ENCODE peak calls at places on chromosome 3, in seven cellular contexts. One of them, this sample, is unnamed.

GRCh38 chr3:141782386-141782932 is 19.3 kb downstream of the GRK7 start:
- DNase-seq in breast epithelium: no peak
- DNase-seq in keratinocyte: no peak
- DNase-seq in transverse colon: no peak
- DNase-seq in IMR-90: no peak
- DNase-seq in mammary epithelial cell: peak; percentile 12
- DNase-seq in tibial nerve: no peak
- DNase-seq in this sample: peak; percentile 62

GRCh38 chr3:18891641-18892040 is 256.7 kb upstream of the KCNH8 start:
- DNase-seq in breast epithelium: no peak
- DNase-seq in tibial nerve: no peak
- DNase-seq in IMR-90: no peak
- DNase-seq in transverse colon: no peak
- DNase-seq in mammary epithelial cell: no peak
- DNase-seq in keratinocyte: no peak
- DNase-seq in this sample: no peak

GRCh38 chr3:136070953-136071949 is 105.7 kb downstream of the PPP2R3A start:
- DNase-seq in tibial nerve: no peak
- DNase-seq in keratinocyte: no peak
- DNase-seq in breast epithelium: peak; percentile 64
- DNase-seq in mammary epithelial cell: peak; percentile 9
- DNase-seq in transverse colon: no peak
- DNase-seq in IMR-90: peak; percentile 27
- DNase-seq in this sample: peak; percentile 87

GRCh38 chr3:17672506-17672905 is 69.9 kb downstream of the TBC1D5 start:
- DNase-seq in breast epithelium: no peak
- DNase-seq in transverse colon: no peak
- DNase-seq in IMR-90: no peak
- DNase-seq in mammary epithelial cell: peak; percentile 1
- DNase-seq in tibial nerve: no peak
- DNase-seq in keratinocyte: no peak
- DNase-seq in this sample: peak; percentile 15

GRCh38 chr3:5298453-5298852 is 110.9 kb downstream of the EDEM1 start:
- DNase-seq in mammary epithelial cell: no peak
- DNase-seq in breast epithelium: no peak
- DNase-seq in transverse colon: no peak
- DNase-seq in keratinocyte: no peak
- DNase-seq in tibial nerve: no peak
- DNase-seq in IMR-90: no peak
- DNase-seq in this sample: no peak

GRCh38 chr3:14907043-14907966 is 40.1 kb upstream of the NR2C2 start:
- DNase-seq in tibial nerve: no peak
- DNase-seq in mammary epithelial cell: no peak
- DNase-seq in breast epithelium: no peak
- DNase-seq in transverse colon: peak; percentile 26
- DNase-seq in IMR-90: no peak
- DNase-seq in keratinocyte: no peak
- DNase-seq in this sample: no peak

GRCh38 chr3:16205156-16205870 is 30.8 kb downstream of the GALNT15 start:
- DNase-seq in breast epithelium: no peak
- DNase-seq in IMR-90: peak; percentile 56
- DNase-seq in tibial nerve: no peak
- DNase-seq in transverse colon: no peak
- DNase-seq in mammary epithelial cell: peak; percentile 97
- DNase-seq in keratinocyte: peak; percentile 44
- DNase-seq in this sample: no peak

GRCh38 chr3:146308682-146309081 is 57.8 kb upstream of the PLSCR4 start:
- DNase-seq in keratinocyte: no peak
- DNase-seq in mammary epithelial cell: no peak
- DNase-seq in IMR-90: peak; percentile 85
- DNase-seq in breast epithelium: no peak
- DNase-seq in tibial nerve: no peak
- DNase-seq in transverse colon: no peak
- DNase-seq in this sample: peak; percentile 96

GRCh38 chr3:99881121-99881524 is 63.5 kb downstream of the CMSS1 start:
- DNase-seq in transverse colon: no peak
- DNase-seq in keratinocyte: no peak
- DNase-seq in breast epithelium: no peak
- DNase-seq in IMR-90: no peak
- DNase-seq in mammary epithelial cell: no peak
- DNase-seq in tibial nerve: no peak
- DNase-seq in this sample: peak; percentile 67

GRCh38 chr3:129927072-129927471 is 33.6 kb upstream of the TMCC1 start:
- DNase-seq in transverse colon: no peak
- DNase-seq in breast epithelium: no peak
- DNase-seq in tibial nerve: no peak
- DNase-seq in mammary epithelial cell: no peak
- DNase-seq in IMR-90: no peak
- DNase-seq in keratinocyte: no peak
- DNase-seq in this sample: no peak

GRCh38 chr3:133487920-133488540 is 85.5 kb upstream of the CDV3 start:
- DNase-seq in keratinocyte: no peak
- DNase-seq in transverse colon: no peak
- DNase-seq in breast epithelium: no peak
- DNase-seq in tibial nerve: no peak
- DNase-seq in IMR-90: peak; percentile 27
- DNase-seq in mammary epithelial cell: no peak
- DNase-seq in this sample: peak; percentile 56

GRCh38 chr3:143482106-143483088 is 362.8 kb downstream of the CHST2 start:
- DNase-seq in tibial nerve: no peak
- DNase-seq in breast epithelium: no peak
- DNase-seq in transverse colon: no peak
- DNase-seq in keratinocyte: no peak
- DNase-seq in mammary epithelial cell: no peak
- DNase-seq in IMR-90: no peak
- DNase-seq in this sample: no peak

GRCh38 chr3:152688313-152688712 is 146.6 kb upstream of the P2RY1 start:
- DNase-seq in mammary epithelial cell: peak; percentile 48
- DNase-seq in tibial nerve: no peak
- DNase-seq in IMR-90: no peak
- DNase-seq in breast epithelium: no peak
- DNase-seq in keratinocyte: no peak
- DNase-seq in transverse colon: no peak
- DNase-seq in this sample: no peak

GRCh38 chr3:81962396-81962795 is 201.0 kb upstream of the GBE1 start:
- DNase-seq in mammary epithelial cell: no peak
- DNase-seq in tibial nerve: no peak
- DNase-seq in keratinocyte: no peak
- DNase-seq in IMR-90: no peak
- DNase-seq in breast epithelium: no peak
- DNase-seq in transverse colon: no peak
- DNase-seq in this sample: no peak

GRCh38 chr3:104687362-104687761 is 679.3 kb upstream of the ALCAM start:
- DNase-seq in breast epithelium: no peak
- DNase-seq in keratinocyte: no peak
- DNase-seq in tibial nerve: no peak
- DNase-seq in IMR-90: no peak
- DNase-seq in mammary epithelial cell: no peak
- DNase-seq in transverse colon: no peak
- DNase-seq in this sample: no peak

GRCh38 chr3:102361013-102361412 is 73.8 kb upstream of the ZPLD1 start:
- DNase-seq in keratinocyte: no peak
- DNase-seq in tibial nerve: no peak
- DNase-seq in transverse colon: no peak
- DNase-seq in breast epithelium: no peak
- DNase-seq in IMR-90: no peak
- DNase-seq in mammary epithelial cell: no peak
- DNase-seq in this sample: no peak

GRCh38 chr3:14633819-14634424 is 17.6 kb upstream of the CCDC174 start:
- DNase-seq in IMR-90: peak; percentile 49
- DNase-seq in tibial nerve: no peak
- DNase-seq in mammary epithelial cell: peak; percentile 41
- DNase-seq in breast epithelium: no peak
- DNase-seq in keratinocyte: peak; percentile 45
- DNase-seq in transverse colon: peak; percentile 53
- DNase-seq in this sample: peak; percentile 80

GRCh38 chr3:126912491-126913195 is 70.3 kb upstream of the PLXNA1 start:
- DNase-seq in transverse colon: no peak
- DNase-seq in keratinocyte: no peak
- DNase-seq in mammary epithelial cell: no peak
- DNase-seq in IMR-90: no peak
- DNase-seq in breast epithelium: no peak
- DNase-seq in tibial nerve: no peak
- DNase-seq in this sample: no peak

GRCh38 chr3:50622881-50623280 is 5.9 kb downstream of the MAPKAPK3 start:
- DNase-seq in breast epithelium: no peak
- DNase-seq in keratinocyte: no peak
- DNase-seq in tibial nerve: no peak
- DNase-seq in mammary epithelial cell: no peak
- DNase-seq in transverse colon: no peak
- DNase-seq in IMR-90: no peak
- DNase-seq in this sample: no peak

GRCh38 chr3:53254190-53254809 is 1.5 kb downstream of the TKT start:
- DNase-seq in mammary epithelial cell: peak; percentile 20
- DNase-seq in IMR-90: no peak
- DNase-seq in transverse colon: no peak
- DNase-seq in keratinocyte: no peak
- DNase-seq in breast epithelium: no peak
- DNase-seq in tibial nerve: no peak
- DNase-seq in this sample: peak; percentile 28

GRCh38 chr3:10722921-10723320 is 93.1 kb upstream of the SLC6A11 start:
- DNase-seq in tibial nerve: no peak
- DNase-seq in transverse colon: no peak
- DNase-seq in mammary epithelial cell: no peak
- DNase-seq in keratinocyte: no peak
- DNase-seq in IMR-90: no peak
- DNase-seq in breast epithelium: no peak
- DNase-seq in this sample: no peak

GRCh38 chr3:114121996-114122709 is 56.7 kb downstream of the DRD3 start:
- DNase-seq in IMR-90: peak; percentile 68
- DNase-seq in mammary epithelial cell: peak; percentile 14
- DNase-seq in tibial nerve: no peak
- DNase-seq in breast epithelium: no peak
- DNase-seq in keratinocyte: no peak
- DNase-seq in transverse colon: no peak
- DNase-seq in this sample: peak; percentile 71

GRCh38 chr3:55556622-55557531 is 69.8 kb upstream of the WNT5A start:
- DNase-seq in breast epithelium: no peak
- DNase-seq in tibial nerve: no peak
- DNase-seq in mammary epithelial cell: peak; percentile 2
- DNase-seq in IMR-90: peak; percentile 57
- DNase-seq in transverse colon: no peak
- DNase-seq in keratinocyte: no peak
- DNase-seq in this sample: no peak

GRCh38 chr3:7787871-7788828 is 713.5 kb upstream of the LMCD1 start:
- DNase-seq in keratinocyte: peak; percentile 28
- DNase-seq in breast epithelium: no peak
- DNase-seq in tibial nerve: no peak
- DNase-seq in mammary epithelial cell: peak; percentile 1
- DNase-seq in transverse colon: no peak
- DNase-seq in IMR-90: no peak
- DNase-seq in this sample: peak; percentile 13

DNA sequence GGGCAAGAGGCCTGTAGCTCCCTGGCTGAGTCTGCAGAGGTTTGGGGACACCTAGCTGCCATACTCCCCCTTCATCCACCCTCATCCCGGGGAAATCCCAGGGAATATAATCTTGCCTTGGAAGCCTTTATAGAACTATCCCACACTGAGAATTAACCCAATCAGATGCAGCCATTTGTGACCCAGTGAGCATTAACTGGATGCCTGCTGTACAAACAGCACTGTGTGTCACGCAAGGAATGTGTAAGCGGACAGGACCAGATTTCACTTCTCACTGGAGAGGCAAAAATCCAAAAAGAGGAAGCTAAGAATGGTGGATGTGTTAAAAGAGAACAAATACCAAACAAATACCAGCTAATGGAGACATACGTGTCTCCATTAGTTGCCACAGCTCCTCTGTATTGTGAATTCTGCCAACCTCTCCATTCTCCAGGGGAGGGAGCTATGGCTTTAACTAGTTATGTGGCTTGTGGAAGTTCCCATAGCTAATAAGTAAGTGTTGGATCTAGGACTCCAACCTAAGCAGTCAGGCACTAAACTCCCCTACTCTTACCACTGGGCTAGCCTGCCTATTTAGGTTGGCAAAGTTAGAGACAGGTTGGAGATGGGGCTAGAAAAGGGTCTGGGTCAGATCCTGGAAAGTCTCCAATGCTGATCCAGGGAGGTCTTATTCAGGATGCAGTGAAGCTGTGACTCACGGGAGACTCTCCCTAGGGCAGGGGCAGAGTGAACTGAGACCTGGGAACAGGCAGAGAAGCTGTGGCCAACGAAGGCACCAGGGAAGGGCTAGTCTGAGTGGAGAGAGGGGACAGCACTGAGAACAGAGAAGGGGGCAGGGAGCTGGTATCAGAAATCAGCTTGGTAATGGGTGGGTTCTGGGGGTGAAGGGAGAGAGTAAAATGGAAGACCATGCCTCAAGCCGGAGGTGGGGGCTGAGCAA is 2.5 kb downstream of the LTF start:
- DNase-seq in IMR-90: peak; percentile 19
- DNase-seq in keratinocyte: no peak
- DNase-seq in tibial nerve: no peak
- DNase-seq in transverse colon: no peak
- DNase-seq in breast epithelium: no peak
- DNase-seq in mammary epithelial cell: peak; percentile 14
- DNase-seq in this sample: peak; percentile 13
- TF ChIP-seq CTCF in IMR-90: peak; percentile 39
- TF ChIP-seq CTCF in keratinocyte: no peak
- TF ChIP-seq CTCF in tibial nerve: no peak
- TF ChIP-seq CTCF in transverse colon: no peak
- TF ChIP-seq CTCF in breast epithelium: no peak
- TF ChIP-seq CTCF in mammary epithelial cell: no peak
- TF ChIP-seq CTCF in this sample: peak; percentile 6

GRCh38 chr3:173870976-173871375 is 473.4 kb downstream of the NLGN1 start:
- DNase-seq in mammary epithelial cell: no peak
- DNase-seq in keratinocyte: no peak
- DNase-seq in tibial nerve: no peak
- DNase-seq in breast epithelium: no peak
- DNase-seq in transverse colon: no peak
- DNase-seq in IMR-90: no peak
- DNase-seq in this sample: no peak

GRCh38 chr3:173865900-173866498 is 468.5 kb downstream of the NLGN1 start:
- DNase-seq in mammary epithelial cell: no peak
- DNase-seq in keratinocyte: no peak
- DNase-seq in tibial nerve: no peak
- DNase-seq in IMR-90: no peak
- DNase-seq in breast epithelium: no peak
- DNase-seq in transverse colon: no peak
- DNase-seq in this sample: no peak

GRCh38 chr3:173869786-173870185 is 472.2 kb downstream of the NLGN1 start:
- DNase-seq in IMR-90: no peak
- DNase-seq in mammary epithelial cell: no peak
- DNase-seq in keratinocyte: no peak
- DNase-seq in transverse colon: no peak
- DNase-seq in tibial nerve: no peak
- DNase-seq in breast epithelium: no peak
- DNase-seq in this sample: no peak
- TF ChIP-seq CTCF in IMR-90: no peak
- TF ChIP-seq CTCF in mammary epithelial cell: no peak
- TF ChIP-seq CTCF in keratinocyte: no peak
- TF ChIP-seq CTCF in transverse colon: no peak
- TF ChIP-seq CTCF in tibial nerve: no peak
- TF ChIP-seq CTCF in breast epithelium: no peak
- TF ChIP-seq CTCF in this sample: no peak

GRCh38 chr3:25587094-25587493 is 77.6 kb downstream of the TOP2B start:
- DNase-seq in keratinocyte: no peak
- DNase-seq in transverse colon: no peak
- DNase-seq in mammary epithelial cell: peak; percentile 57
- DNase-seq in tibial nerve: no peak
- DNase-seq in breast epithelium: no peak
- DNase-seq in IMR-90: no peak
- DNase-seq in this sample: no peak
- TF ChIP-seq CTCF in keratinocyte: peak; percentile 9
- TF ChIP-seq CTCF in transverse colon: no peak
- TF ChIP-seq CTCF in mammary epithelial cell: no peak
- TF ChIP-seq CTCF in tibial nerve: no peak
- TF ChIP-seq CTCF in breast epithelium: no peak
- TF ChIP-seq CTCF in IMR-90: no peak
- TF ChIP-seq CTCF in this sample: no peak

GRCh38 chr3:171770689-171771620 is 39.3 kb downstream of the PLD1 start:
- DNase-seq in keratinocyte: no peak
- DNase-seq in IMR-90: peak; percentile 92
- DNase-seq in tibial nerve: no peak
- DNase-seq in breast epithelium: no peak
- DNase-seq in mammary epithelial cell: peak; percentile 95
- DNase-seq in transverse colon: peak; percentile 62
- DNase-seq in this sample: peak; percentile 93
- TF ChIP-seq CTCF in keratinocyte: no peak
- TF ChIP-seq CTCF in IMR-90: no peak
- TF ChIP-seq CTCF in tibial nerve: no peak
- TF ChIP-seq CTCF in breast epithelium: no peak
- TF ChIP-seq CTCF in mammary epithelial cell: no peak
- TF ChIP-seq CTCF in transverse colon: no peak
- TF ChIP-seq CTCF in this sample: no peak

This sample was measured in fibroblast of pulmonary artery.